ENCODE peak calls at places on chromosomes 1 and 21, in six cellular contexts. P is AG09319, J is OCI-LY7, Z is nephron progenitor cell, N is K562, O is GM13976. A is an unnamed sample.

GRCh38 chr1:175872588-175872987 is 129.2 kb upstream of the TNR start:
- DNase-seq in P (no peak), J (no peak), Z (no peak), N (no peak), O (no peak), A (no peak)

GRCh38 chr1:50829010-50829958 is 130.8 kb downstream of the FAF1 start:
- DNase-seq in P (no peak), J (no peak), Z (no peak), N (no peak), O (no peak), A (no peak)

GRCh38 chr1:109027841-109028240 is 14.1 kb downstream of the WDR47 start:
- DNase-seq in P (no peak), J (no peak), Z (no peak), N (no peak), O (no peak), A (no peak)

GRCh38 chr1:87851490-87851889 is 522.8 kb downstream of the LMO4 start:
- DNase-seq in P (no peak), J (no peak), Z (no peak), N (no peak), O (no peak), A (no peak)

GRCh38 chr21:36437745-36438128 is 42.2 kb downstream of the CLDN14 start:
- DNase-seq in P (peak), J (no peak), Z (no peak), N (peak), O (no peak), A (peak)

GRCh38 chr1:30334767-30335166 is 388.6 kb downstream of the MATN1 start:
- DNase-seq in P (no peak), J (no peak), Z (no peak), N (no peak), O (no peak), A (no peak)

GRCh38 chr1:192277635-192278034 is 39.2 kb upstream of the RGS21 start:
- DNase-seq in P (no peak), J (no peak), Z (no peak), N (peak), O (no peak), A (no peak)

GRCh38 chr21:38476385-38476784 is 21.9 kb downstream of the ERG start:
- DNase-seq in P (no peak), J (no peak), Z (no peak), N (peak), O (no peak), A (no peak)

GRCh38 chr1:16430598-16430997 is 6.6 kb downstream of the SPATA21 start:
- DNase-seq in P (no peak), J (peak), Z (no peak), N (peak), O (no peak), A (no peak)

GRCh38 chr1:172928412-172928811 is 122.3 kb downstream of the TNFSF18 start:
- DNase-seq in P (peak), J (no peak), Z (no peak), N (no peak), O (no peak), A (peak)
- TF ChIP-seq CTCF in P (no peak), J (no peak), Z (no peak), N (no peak), O (no peak), A (no peak)

GRCh38 chr1:196148367-196148970 is 459.8 kb downstream of the KCNT2 start:
- DNase-seq in P (peak), J (peak), Z (peak), N (peak), O (peak), A (peak)
- TF ChIP-seq CTCF in P (peak), J (peak), Z (peak), N (peak), O (peak), A (peak)

DNA sequence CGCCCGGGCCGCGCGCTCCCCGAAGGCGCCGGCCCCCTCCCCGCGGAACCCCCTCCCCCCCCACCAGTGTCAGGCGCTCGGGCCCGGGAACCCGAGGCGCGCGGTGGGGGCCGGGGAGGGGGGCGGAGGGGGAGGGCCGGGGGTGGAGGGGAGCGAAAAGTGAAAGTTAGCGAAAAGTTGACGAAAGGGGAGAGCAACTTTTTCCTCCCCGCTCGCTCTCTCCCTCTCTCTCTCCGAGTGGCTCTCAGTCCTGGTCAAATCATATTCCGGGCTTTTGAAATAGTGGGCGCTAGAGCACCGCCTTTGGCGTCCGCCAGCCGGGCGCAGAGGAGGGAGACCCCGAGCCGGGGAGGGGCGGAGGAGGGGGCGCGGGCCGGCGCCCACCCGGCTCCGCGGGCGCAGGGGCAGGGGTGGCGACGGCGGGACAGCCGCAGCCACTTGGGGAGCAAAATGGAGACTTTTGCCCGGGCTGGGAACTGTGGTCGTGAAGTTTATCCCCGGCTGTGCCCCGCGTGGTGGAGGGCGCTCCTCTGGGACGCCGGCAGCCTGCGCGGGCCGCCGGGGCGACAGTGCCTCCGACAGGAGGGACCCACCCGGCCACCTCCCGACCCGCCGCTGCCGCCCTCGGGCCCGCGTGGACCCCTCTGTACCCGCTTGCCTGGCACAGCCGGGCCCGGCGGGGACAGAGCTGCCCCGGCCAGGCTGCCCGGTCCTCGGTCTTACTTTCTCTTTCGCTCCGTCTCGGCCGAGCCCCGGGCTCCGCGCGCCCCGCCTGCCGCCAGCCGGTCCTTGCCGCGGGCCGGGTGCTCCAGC is 694 bp downstream of the PRDM16 start:
- DNase-seq in P (peak), J (no peak), Z (peak), N (no peak), O (no peak), A (no peak)
- TF ChIP-seq CTCF in P (peak), J (no peak), Z (peak), N (no peak), O (no peak), A (peak)

GRCh38 chr1:232953176-232953524 is 2.7 kb downstream of the NTPCR start:
- DNase-seq in P (no peak), J (no peak), Z (no peak), N (no peak), O (no peak), A (no peak)
- TF ChIP-seq CTCF in P (no peak), J (peak), Z (no peak), N (no peak), O (no peak), A (no peak)

GRCh38 chr1:20837554-20838192 is 50.6 kb upstream of the HP1BP3 start:
- DNase-seq in P (no peak), J (no peak), Z (no peak), N (no peak), O (no peak), A (no peak)

GRCh38 chr1:20836230-20836629 is 49.1 kb upstream of the HP1BP3 start:
- DNase-seq in P (no peak), J (no peak), Z (no peak), N (no peak), O (no peak), A (no peak)

GRCh38 chr1:20846461-20847374 is 59.6 kb upstream of the HP1BP3 start:
- DNase-seq in P (no peak), J (no peak), Z (no peak), N (no peak), O (no peak), A (no peak)

GRCh38 chr1:20834780-20835179 is 47.7 kb upstream of the HP1BP3 start:
- DNase-seq in P (peak), J (no peak), Z (no peak), N (no peak), O (no peak), A (no peak)

GRCh38 chr1:20840731-20841130 is 53.6 kb upstream of the HP1BP3 start:
- DNase-seq in P (no peak), J (no peak), Z (no peak), N (peak), O (no peak), A (no peak)
- TF ChIP-seq CTCF in P (no peak), J (no peak), Z (no peak), N (no peak), O (no peak), A (no peak)